ENCODE peak calls at places on chromosomes 16 and 17, in five cellular contexts. P, J, C, T and N are unnamed samples. For H3K4me1, the result is how much of the 10 kb centered on the place peaks cover.

GRCh38 chr17:71900830-71901229 is 220.0 kb upstream of the SOX9 start:
- DNase-seq in P (no peak), J (no peak), C (no peak), T (no peak), N (no peak)

GRCh38 chr17:9890124-9890523 is 14.9 kb downstream of the RCVRN start:
- DNase-seq in P (no peak), J (peak), C (no peak), T (peak), N (no peak)

GRCh38 chr17:67558740-67559380 is 158.9 kb upstream of the NOL11 start:
- DNase-seq in P (no peak), J (no peak), C (peak), T (peak), N (no peak)

GRCh38 chr17:28335959-28336871 is 654 bp downstream of the TNFAIP1 start:
- DNase-seq in P (no peak), J (no peak), C (no peak), T (peak), N (peak)

GRCh38 chr16:19783847-19784736 is 66.0 kb downstream of the IQCK start:
- DNase-seq in P (no peak), J (no peak), C (no peak), T (no peak), N (no peak)

GRCh38 chr17:27609606-27610303 is 21.2 kb upstream of the LGALS9 start:
- DNase-seq in P (peak), J (no peak), C (no peak), T (peak), N (no peak)

GRCh38 chr17:39197380-39198185 is at the start of gene CACNB1:
- DNase-seq in P (peak), J (peak), C (peak), T (peak), N (peak)

GRCh38 chr16:30369091-30369937 is 980 bp downstream of the TBC1D10B start:
- DNase-seq in P (peak), J (no peak), C (no peak), T (no peak), N (peak)

GRCh38 chr17:43834106-43834505 is 1.2 kb upstream of the MPP3 start:
- DNase-seq in P (no peak), J (no peak), C (no peak), T (peak), N (no peak)

GRCh38 chr16:76579277-76579676 is 302.1 kb downstream of the CNTNAP4 start:
- DNase-seq in P (no peak), J (no peak), C (no peak), T (no peak), N (no peak)

DNA sequence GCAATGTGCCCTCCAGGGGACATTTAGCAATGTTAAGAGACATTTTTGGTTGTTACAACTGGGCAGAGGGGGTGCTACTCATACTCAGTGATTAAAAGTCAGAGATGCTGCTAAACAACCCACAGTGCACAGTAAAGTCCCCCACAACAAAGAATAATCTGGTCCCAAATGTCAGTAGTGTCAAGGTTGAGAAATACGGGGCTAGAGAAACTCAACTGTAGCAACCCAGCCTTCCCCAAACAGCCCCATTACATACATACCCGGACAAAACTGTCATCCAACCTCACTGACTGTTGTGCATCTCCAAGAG is 20.4 kb downstream of the DNAJC7 start:
- DNase-seq in P (no peak), J (no peak), C (no peak), T (no peak), N (no peak)
- H3K4me1 ChIP-seq in P (under half), J (under half), C (under half), T (under half), N (under half)

GRCh38 chr17:40598928-40599627 is 33.8 kb upstream of the CCR7 start:
- DNase-seq in P (peak), J (no peak), C (peak), T (peak), N (peak)
- H3K4me1 ChIP-seq in P (half or more), J (under half), C (under half), T (under half), N (under half)

GRCh38 chr16:75263291-75263962 is 12.0 kb upstream of the BCAR1 start:
- DNase-seq in P (no peak), J (no peak), C (peak), T (no peak), N (no peak)
- H3K4me1 ChIP-seq in P (under half), J (half or more), C (half or more), T (half or more), N (half or more)

GRCh38 chr17:76075364-76076099 is 951 bp downstream of the GALR2 start:
- DNase-seq in P (no peak), J (no peak), C (peak), T (no peak), N (no peak)
- H3K4me1 ChIP-seq in P (half or more), J (half or more), C (under half), T (under half), N (under half)

GRCh38 chr16:76535-77272 is 1.3 kb upstream of the MPG start:
- DNase-seq in P (no peak), J (peak), C (peak), T (peak), N (peak)
- H3K4me1 ChIP-seq in P (under half), J (half or more), C (under half), T (under half), N (under half)

GRCh38 chr17:57604771-57605733 is 140.0 kb downstream of the CCDC182 start:
- DNase-seq in P (peak), J (no peak), C (peak), T (peak), N (peak)
- H3K4me1 ChIP-seq in P (half or more), J (under half), C (half or more), T (under half), N (under half)